ENCODE peak calls at places on chromosomes 6 and 20, in seven cellular contexts. Q is keratinocyte, S is adrenal gland, N is left lung, A is stomach, Y is heart left ventricle, P is transverse colon. O is an unnamed sample. For H3K27me3, the result is how much of the 10 kb centered on the place peaks cover.

GRCh38 chr6:7727150-7727950 is 1.5 kb downstream of the BMP6 start:
- DNase-seq in P (no peak), A (no peak), S (no peak), Q (no peak), N (no peak), Y (peak), O (no peak)

GRCh38 chr6:153121311-153121710 is 9.8 kb downstream of the RGS17 start:
- DNase-seq in Q (no peak), Y (no peak), N (no peak), S (no peak), A (no peak), P (no peak), O (no peak)

GRCh38 chr20:55173601-55174000 is 698.2 kb downstream of the DOK5 start:
- DNase-seq in Y (no peak), P (no peak), S (peak), Q (no peak), A (no peak), N (no peak), O (no peak)

GRCh38 chr6:149037026-149037734 is 280.3 kb upstream of the TAB2 start:
- DNase-seq in Y (no peak), S (no peak), P (no peak), A (no peak), Q (no peak), N (no peak), O (no peak)

GRCh38 chr6:106539931-106540330 is 89.4 kb downstream of the RTN4IP1 start:
- DNase-seq in N (peak), S (no peak), P (no peak), Y (no peak), A (no peak), Q (no peak), O (no peak)

GRCh38 chr6:75115501-75115900 is 90.4 kb downstream of the COL12A1 start:
- DNase-seq in A (no peak), P (no peak), S (no peak), N (no peak), Q (no peak), Y (no peak), O (no peak)

GRCh38 chr20:11766961-11767360 is 150.7 kb upstream of the BTBD3 start:
- DNase-seq in S (no peak), P (no peak), Q (no peak), N (no peak), A (no peak), Y (no peak), O (no peak)

GRCh38 chr20:17560344-17561074 is 9.4 kb upstream of the DSTN start:
- DNase-seq in Y (no peak), Q (no peak), S (no peak), P (no peak), A (no peak), N (no peak), O (no peak)

GRCh38 chr6:158765509-158766068 is 53.6 kb downstream of the EZR start:
- DNase-seq in Q (no peak), Y (no peak), S (no peak), P (no peak), A (no peak), N (no peak), O (no peak)

GRCh38 chr6:155157101-155157500 is 106.7 kb upstream of the CLDN20 start:
- DNase-seq in A (no peak), P (no peak), N (no peak), Q (no peak), Y (no peak), S (no peak), O (no peak)

GRCh38 chr20:38985060-38985459 is 22.9 kb downstream of the DHX35 start:
- DNase-seq in Q (no peak), P (no peak), A (no peak), N (no peak), Y (no peak), S (no peak), O (no peak)

GRCh38 chr6:41528409-41528963 is 17.7 kb upstream of the FOXP4 start:
- DNase-seq in N (no peak), Q (no peak), A (no peak), S (no peak), P (no peak), Y (no peak), O (no peak)
- H3K27me3 ChIP-seq in N (under half), Q (under half), A (under half), S (under half), P (under half), Y (under half), O (under half)

DNA sequence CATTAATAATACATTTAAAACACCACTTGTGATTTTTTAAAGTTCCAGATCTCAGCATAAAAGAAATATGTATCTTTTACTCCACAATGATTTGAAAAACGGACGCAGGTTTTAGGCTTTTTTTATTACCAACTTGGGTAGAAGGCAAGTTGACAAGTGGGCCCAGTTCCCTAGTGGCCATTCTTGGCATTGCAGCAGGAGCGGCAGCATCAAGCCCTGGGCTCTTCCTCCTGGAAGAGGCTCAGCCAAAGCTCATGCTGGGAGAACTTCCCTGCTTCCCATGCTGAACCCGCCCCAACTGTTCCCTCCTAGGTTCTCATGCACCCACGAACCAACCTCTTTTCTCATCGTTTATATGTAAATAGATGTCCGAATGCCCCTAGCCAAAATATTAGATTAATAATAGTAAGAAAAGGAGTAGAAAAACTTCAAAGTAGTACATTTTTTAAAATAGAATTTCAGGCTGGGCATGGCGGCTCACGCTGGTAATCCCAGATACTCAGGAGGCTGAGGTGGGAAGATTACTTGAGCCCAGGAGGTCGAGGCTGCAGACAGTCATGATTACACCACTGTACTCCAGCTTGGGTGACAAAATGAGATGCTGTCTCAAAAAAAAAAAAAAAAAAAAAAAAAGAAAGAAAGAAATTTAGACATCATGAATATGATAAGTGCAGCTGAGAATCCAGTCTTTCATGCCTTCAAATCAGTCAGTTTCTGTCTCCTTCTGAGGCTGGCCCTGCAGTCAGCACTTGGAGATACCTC is 18.2 kb upstream of the MYB start:
- DNase-seq in Q (peak), A (peak), N (no peak), Y (no peak), S (peak), P (peak), O (peak)
- H3K27ac ChIP-seq in Q (no peak), A (no peak), N (no peak), Y (no peak), S (no peak), P (no peak), O (no peak)

GRCh38 chr6:19209202-19209601 is 628.0 kb upstream of the ID4 start:
- DNase-seq in A (no peak), Q (no peak), S (no peak), Y (no peak), N (no peak), P (no peak), O (no peak)

GRCh38 chr6:19205076-19205475 is 632.1 kb upstream of the ID4 start:
- DNase-seq in P (no peak), N (no peak), Y (no peak), Q (no peak), A (no peak), S (no peak), O (no peak)

GRCh38 chr6:19214231-19214630 is 622.9 kb upstream of the ID4 start:
- DNase-seq in S (no peak), Q (no peak), P (no peak), A (no peak), Y (no peak), N (no peak), O (no peak)

GRCh38 chr6:19210849-19211590 is 626.1 kb upstream of the ID4 start:
- DNase-seq in P (no peak), A (no peak), Y (peak), Q (no peak), N (no peak), S (peak), O (no peak)
- TF ChIP-seq CTCF in P (no peak), A (no peak), Y (peak), Q (peak), N (no peak), S (no peak), O (peak)

DNA sequence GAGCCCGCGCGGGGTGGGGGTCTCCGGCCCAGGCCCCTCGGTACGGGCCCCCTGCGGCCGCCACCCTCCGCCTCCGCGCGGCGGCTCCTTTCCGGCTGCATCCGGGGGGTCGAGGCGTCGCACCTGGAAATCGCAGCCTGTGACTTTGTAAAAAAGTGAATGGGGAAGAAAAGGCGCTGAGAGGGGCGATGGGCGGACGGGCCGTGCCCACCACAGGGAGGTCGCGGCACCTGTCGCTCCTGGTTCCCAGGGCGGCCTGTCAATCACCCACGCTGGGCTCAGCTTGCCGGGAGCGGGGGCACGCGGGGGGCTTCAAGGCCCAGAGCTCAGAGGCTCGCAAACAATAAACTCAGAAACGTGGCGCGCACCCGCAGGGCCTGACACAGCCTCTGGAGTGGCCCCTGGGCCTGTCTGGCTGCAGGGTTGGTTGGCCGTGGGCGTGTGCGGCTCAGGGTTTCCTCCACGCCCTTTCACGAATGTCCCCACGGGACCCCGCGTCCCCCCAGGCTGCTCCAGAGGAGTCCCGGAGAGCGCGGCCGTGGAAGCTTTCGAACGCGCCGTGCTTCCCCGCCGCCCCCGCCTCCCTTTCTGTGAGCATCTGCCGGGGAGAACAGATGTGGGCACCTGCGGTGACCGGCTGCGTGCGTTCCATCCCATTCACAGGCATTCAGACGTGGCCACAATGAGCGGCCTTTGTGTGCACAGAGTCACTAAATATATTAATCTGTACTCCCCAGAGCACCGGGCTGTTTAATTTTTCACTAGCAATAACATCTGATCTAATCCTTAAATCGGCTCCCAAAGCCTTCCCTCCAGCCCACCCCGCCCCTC is 6.1 kb upstream of the DLL1 start:
- DNase-seq in P (no peak), S (no peak), A (no peak), Y (no peak), N (no peak), Q (no peak), O (no peak)
- H3K27me3 ChIP-seq in P (half or more), S (under half), A (half or more), Y (under half), N (half or more), Q (under half), O (under half)

GRCh38 chr6:44229376-44230033 is 6.1 kb downstream of the SLC29A1 start:
- DNase-seq in A (no peak), N (no peak), P (no peak), Y (peak), S (peak), Q (no peak), O (no peak)
- H3K27ac ChIP-seq in A (no peak), N (no peak), P (no peak), Y (peak), S (peak), Q (no peak), O (no peak)

GRCh38 chr6:82976179-82976578 is 89.5 kb downstream of the UBE3D start:
- DNase-seq in N (no peak), A (no peak), Y (no peak), Q (no peak), P (no peak), S (no peak), O (no peak)
- TF ChIP-seq CTCF in N (no peak), A (no peak), Y (no peak), Q (no peak), P (no peak), S (no peak), O (no peak)